ENCODE peak calls at places on chromosome 9, in eight cellular contexts. One of them, this sample, is unnamed.

GRCh38 chr9:127832248-127832647 is 22.2 kb downstream of the ENG start:
- DNase-seq in upper lobe of left lung: no peak
- DNase-seq in adipocyte: no peak
- DNase-seq in left colon: no peak
- DNase-seq in fibroblast of mammary gland: no peak
- DNase-seq in GM03348: no peak
- DNase-seq in activated CD4-positive, alpha-beta T cell treated with anti-CD3 and anti-CD28 coated beads for 1 hour: no peak
- DNase-seq in naive thymus-derived CD8-positive, alpha-beta T cell: peak
- DNase-seq in this sample: no peak

GRCh38 chr9:137757613-137758029 is 120.0 kb upstream of the CACNA1B start:
- DNase-seq in upper lobe of left lung: no peak
- DNase-seq in adipocyte: peak
- DNase-seq in left colon: no peak
- DNase-seq in fibroblast of mammary gland: peak
- DNase-seq in GM03348: peak
- DNase-seq in activated CD4-positive, alpha-beta T cell treated with anti-CD3 and anti-CD28 coated beads for 1 hour: no peak
- DNase-seq in naive thymus-derived CD8-positive, alpha-beta T cell: no peak
- DNase-seq in this sample: no peak

GRCh38 chr9:115117999-115118470 is at the start of gene TNC:
- DNase-seq in upper lobe of left lung: peak
- DNase-seq in adipocyte: peak
- DNase-seq in left colon: peak
- DNase-seq in fibroblast of mammary gland: peak
- DNase-seq in GM03348: peak
- DNase-seq in activated CD4-positive, alpha-beta T cell treated with anti-CD3 and anti-CD28 coated beads for 1 hour: no peak
- DNase-seq in naive thymus-derived CD8-positive, alpha-beta T cell: no peak
- DNase-seq in this sample: peak

GRCh38 chr9:35910613-35911488 is 1.6 kb downstream of the SPAAR start:
- DNase-seq in upper lobe of left lung: peak
- DNase-seq in adipocyte: peak
- DNase-seq in left colon: peak
- DNase-seq in fibroblast of mammary gland: peak
- DNase-seq in GM03348: peak
- DNase-seq in activated CD4-positive, alpha-beta T cell treated with anti-CD3 and anti-CD28 coated beads for 1 hour: no peak
- DNase-seq in naive thymus-derived CD8-positive, alpha-beta T cell: peak
- DNase-seq in this sample: no peak

GRCh38 chr9:137454145-137454505 is 5.0 kb downstream of the NSMF start:
- DNase-seq in upper lobe of left lung: peak
- DNase-seq in adipocyte: peak
- DNase-seq in left colon: peak
- DNase-seq in fibroblast of mammary gland: no peak
- DNase-seq in GM03348: peak
- DNase-seq in activated CD4-positive, alpha-beta T cell treated with anti-CD3 and anti-CD28 coated beads for 1 hour: peak
- DNase-seq in naive thymus-derived CD8-positive, alpha-beta T cell: peak
- DNase-seq in this sample: peak

GRCh38 chr9:137749511-137749910 is 128.1 kb upstream of the CACNA1B start:
- DNase-seq in upper lobe of left lung: no peak
- DNase-seq in adipocyte: no peak
- DNase-seq in left colon: no peak
- DNase-seq in fibroblast of mammary gland: no peak
- DNase-seq in GM03348: no peak
- DNase-seq in activated CD4-positive, alpha-beta T cell treated with anti-CD3 and anti-CD28 coated beads for 1 hour: no peak
- DNase-seq in naive thymus-derived CD8-positive, alpha-beta T cell: no peak
- DNase-seq in this sample: no peak

GRCh38 chr9:136990233-136990911 is 1.9 kb upstream of the PAXX start:
- DNase-seq in upper lobe of left lung: no peak
- DNase-seq in adipocyte: no peak
- DNase-seq in left colon: no peak
- DNase-seq in fibroblast of mammary gland: no peak
- DNase-seq in GM03348: no peak
- DNase-seq in activated CD4-positive, alpha-beta T cell treated with anti-CD3 and anti-CD28 coated beads for 1 hour: no peak
- DNase-seq in naive thymus-derived CD8-positive, alpha-beta T cell: no peak
- DNase-seq in this sample: no peak

GRCh38 chr9:3398232-3398648 is 127.6 kb downstream of the RFX3 start:
- DNase-seq in upper lobe of left lung: no peak
- DNase-seq in adipocyte: no peak
- DNase-seq in left colon: no peak
- DNase-seq in fibroblast of mammary gland: no peak
- DNase-seq in GM03348: no peak
- DNase-seq in activated CD4-positive, alpha-beta T cell treated with anti-CD3 and anti-CD28 coated beads for 1 hour: no peak
- DNase-seq in naive thymus-derived CD8-positive, alpha-beta T cell: peak
- DNase-seq in this sample: no peak

GRCh38 chr9:104606202-104606601 is 775 bp upstream of the OR13C2 start:
- DNase-seq in upper lobe of left lung: no peak
- DNase-seq in adipocyte: peak
- DNase-seq in left colon: no peak
- DNase-seq in fibroblast of mammary gland: no peak
- DNase-seq in GM03348: no peak
- DNase-seq in activated CD4-positive, alpha-beta T cell treated with anti-CD3 and anti-CD28 coated beads for 1 hour: no peak
- DNase-seq in naive thymus-derived CD8-positive, alpha-beta T cell: no peak
- DNase-seq in this sample: no peak

GRCh38 chr9:4097991-4098390 is 201.9 kb downstream of the GLIS3 start:
- DNase-seq in upper lobe of left lung: no peak
- DNase-seq in adipocyte: peak
- DNase-seq in left colon: no peak
- DNase-seq in fibroblast of mammary gland: no peak
- DNase-seq in GM03348: no peak
- DNase-seq in activated CD4-positive, alpha-beta T cell treated with anti-CD3 and anti-CD28 coated beads for 1 hour: no peak
- DNase-seq in naive thymus-derived CD8-positive, alpha-beta T cell: no peak
- DNase-seq in this sample: no peak

GRCh38 chr9:87850405-87850804 is 32.3 kb upstream of the SPATA31E1 start:
- DNase-seq in upper lobe of left lung: no peak
- DNase-seq in adipocyte: peak
- DNase-seq in left colon: no peak
- DNase-seq in fibroblast of mammary gland: peak
- DNase-seq in GM03348: peak
- DNase-seq in activated CD4-positive, alpha-beta T cell treated with anti-CD3 and anti-CD28 coated beads for 1 hour: no peak
- DNase-seq in naive thymus-derived CD8-positive, alpha-beta T cell: no peak
- DNase-seq in this sample: no peak

GRCh38 chr9:35350827-35351549 is 138.9 kb upstream of the RUSC2 start:
- DNase-seq in upper lobe of left lung: no peak
- DNase-seq in adipocyte: peak
- DNase-seq in left colon: no peak
- DNase-seq in fibroblast of mammary gland: peak
- DNase-seq in GM03348: no peak
- DNase-seq in activated CD4-positive, alpha-beta T cell treated with anti-CD3 and anti-CD28 coated beads for 1 hour: no peak
- DNase-seq in naive thymus-derived CD8-positive, alpha-beta T cell: no peak
- DNase-seq in this sample: no peak

GRCh38 chr9:77802064-77802463 is 153.9 kb upstream of the GNA14 start:
- DNase-seq in upper lobe of left lung: no peak
- DNase-seq in adipocyte: no peak
- DNase-seq in left colon: no peak
- DNase-seq in fibroblast of mammary gland: no peak
- DNase-seq in GM03348: no peak
- DNase-seq in activated CD4-positive, alpha-beta T cell treated with anti-CD3 and anti-CD28 coated beads for 1 hour: no peak
- DNase-seq in naive thymus-derived CD8-positive, alpha-beta T cell: no peak
- DNase-seq in this sample: no peak

GRCh38 chr9:109779711-109780452 is at the start of gene PALM2AKAP2:
- DNase-seq in upper lobe of left lung: peak
- DNase-seq in adipocyte: peak
- DNase-seq in left colon: peak
- DNase-seq in fibroblast of mammary gland: peak
- DNase-seq in GM03348: peak
- DNase-seq in activated CD4-positive, alpha-beta T cell treated with anti-CD3 and anti-CD28 coated beads for 1 hour: no peak
- DNase-seq in naive thymus-derived CD8-positive, alpha-beta T cell: no peak
- DNase-seq in this sample: peak

GRCh38 chr9:4084440-4084818 is 215.4 kb downstream of the GLIS3 start:
- DNase-seq in upper lobe of left lung: no peak
- DNase-seq in adipocyte: no peak
- DNase-seq in left colon: peak
- DNase-seq in fibroblast of mammary gland: peak
- DNase-seq in GM03348: no peak
- DNase-seq in activated CD4-positive, alpha-beta T cell treated with anti-CD3 and anti-CD28 coated beads for 1 hour: no peak
- DNase-seq in naive thymus-derived CD8-positive, alpha-beta T cell: no peak
- DNase-seq in this sample: no peak

GRCh38 chr9:89655990-89656657 is 51.3 kb downstream of the GADD45G start:
- DNase-seq in upper lobe of left lung: no peak
- DNase-seq in adipocyte: no peak
- DNase-seq in left colon: no peak
- DNase-seq in fibroblast of mammary gland: peak
- DNase-seq in GM03348: no peak
- DNase-seq in activated CD4-positive, alpha-beta T cell treated with anti-CD3 and anti-CD28 coated beads for 1 hour: no peak
- DNase-seq in naive thymus-derived CD8-positive, alpha-beta T cell: no peak
- DNase-seq in this sample: no peak

GRCh38 chr9:116269250-116269649 is 115.7 kb downstream of the PAPPA start:
- DNase-seq in upper lobe of left lung: no peak
- DNase-seq in adipocyte: no peak
- DNase-seq in left colon: no peak
- DNase-seq in fibroblast of mammary gland: no peak
- DNase-seq in GM03348: no peak
- DNase-seq in activated CD4-positive, alpha-beta T cell treated with anti-CD3 and anti-CD28 coated beads for 1 hour: no peak
- DNase-seq in naive thymus-derived CD8-positive, alpha-beta T cell: no peak
- DNase-seq in this sample: no peak

GRCh38 chr9:133114451-133114885 is 6.6 kb downstream of the RALGDS start:
- DNase-seq in upper lobe of left lung: peak
- DNase-seq in adipocyte: peak
- DNase-seq in left colon: peak
- DNase-seq in fibroblast of mammary gland: no peak
- DNase-seq in GM03348: peak
- DNase-seq in activated CD4-positive, alpha-beta T cell treated with anti-CD3 and anti-CD28 coated beads for 1 hour: no peak
- DNase-seq in naive thymus-derived CD8-positive, alpha-beta T cell: no peak
- DNase-seq in this sample: peak

GRCh38 chr9:95003694-95004451 is 277.4 kb downstream of the AOPEP start:
- DNase-seq in upper lobe of left lung: peak
- DNase-seq in adipocyte: peak
- DNase-seq in left colon: peak
- DNase-seq in fibroblast of mammary gland: peak
- DNase-seq in GM03348: peak
- DNase-seq in activated CD4-positive, alpha-beta T cell treated with anti-CD3 and anti-CD28 coated beads for 1 hour: no peak
- DNase-seq in naive thymus-derived CD8-positive, alpha-beta T cell: no peak
- DNase-seq in this sample: peak

GRCh38 chr9:137396227-137396626 is 26.7 kb downstream of the EXD3 start:
- DNase-seq in upper lobe of left lung: peak
- DNase-seq in adipocyte: peak
- DNase-seq in left colon: no peak
- DNase-seq in fibroblast of mammary gland: peak
- DNase-seq in GM03348: no peak
- DNase-seq in activated CD4-positive, alpha-beta T cell treated with anti-CD3 and anti-CD28 coated beads for 1 hour: no peak
- DNase-seq in naive thymus-derived CD8-positive, alpha-beta T cell: no peak
- DNase-seq in this sample: no peak

GRCh38 chr9:4742246-4742645 is 1.2 kb upstream of the AK3 start:
- DNase-seq in upper lobe of left lung: no peak
- DNase-seq in adipocyte: peak
- DNase-seq in left colon: no peak
- DNase-seq in fibroblast of mammary gland: no peak
- DNase-seq in GM03348: no peak
- DNase-seq in activated CD4-positive, alpha-beta T cell treated with anti-CD3 and anti-CD28 coated beads for 1 hour: no peak
- DNase-seq in naive thymus-derived CD8-positive, alpha-beta T cell: peak
- DNase-seq in this sample: no peak

GRCh38 chr9:92276223-92277007 is 17.1 kb downstream of the IARS1 start:
- DNase-seq in upper lobe of left lung: no peak
- DNase-seq in adipocyte: no peak
- DNase-seq in left colon: no peak
- DNase-seq in fibroblast of mammary gland: no peak
- DNase-seq in GM03348: no peak
- DNase-seq in activated CD4-positive, alpha-beta T cell treated with anti-CD3 and anti-CD28 coated beads for 1 hour: no peak
- DNase-seq in naive thymus-derived CD8-positive, alpha-beta T cell: no peak
- DNase-seq in this sample: no peak

GRCh38 chr9:120443489-120443888 is 136.5 kb downstream of the CDK5RAP2 start:
- DNase-seq in upper lobe of left lung: no peak
- DNase-seq in adipocyte: peak
- DNase-seq in left colon: no peak
- DNase-seq in fibroblast of mammary gland: peak
- DNase-seq in GM03348: peak
- DNase-seq in activated CD4-positive, alpha-beta T cell treated with anti-CD3 and anti-CD28 coated beads for 1 hour: no peak
- DNase-seq in naive thymus-derived CD8-positive, alpha-beta T cell: no peak
- DNase-seq in this sample: no peak

GRCh38 chr9:124012368-124013262 is 1.0 kb downstream of the LHX2 start:
- DNase-seq in upper lobe of left lung: peak
- DNase-seq in adipocyte: no peak
- DNase-seq in left colon: no peak
- DNase-seq in fibroblast of mammary gland: no peak
- DNase-seq in GM03348: no peak
- DNase-seq in activated CD4-positive, alpha-beta T cell treated with anti-CD3 and anti-CD28 coated beads for 1 hour: no peak
- DNase-seq in naive thymus-derived CD8-positive, alpha-beta T cell: no peak
- DNase-seq in this sample: no peak

GRCh38 chr9:83469722-83470121 is 68.5 kb downstream of the FRMD3 start:
- DNase-seq in upper lobe of left lung: no peak
- DNase-seq in adipocyte: no peak
- DNase-seq in left colon: no peak
- DNase-seq in fibroblast of mammary gland: no peak
- DNase-seq in GM03348: no peak
- DNase-seq in activated CD4-positive, alpha-beta T cell treated with anti-CD3 and anti-CD28 coated beads for 1 hour: no peak
- DNase-seq in naive thymus-derived CD8-positive, alpha-beta T cell: no peak
- DNase-seq in this sample: no peak

GRCh38 chr9:69637193-69637592 is 35.0 kb downstream of the APBA1 start:
- DNase-seq in upper lobe of left lung: no peak
- DNase-seq in adipocyte: no peak
- DNase-seq in left colon: no peak
- DNase-seq in fibroblast of mammary gland: peak
- DNase-seq in GM03348: no peak
- DNase-seq in activated CD4-positive, alpha-beta T cell treated with anti-CD3 and anti-CD28 coated beads for 1 hour: no peak
- DNase-seq in naive thymus-derived CD8-positive, alpha-beta T cell: no peak
- DNase-seq in this sample: no peak

GRCh38 chr9:130319944-130320696 is 54.6 kb downstream of the HMCN2 start:
- DNase-seq in upper lobe of left lung: peak
- DNase-seq in adipocyte: no peak
- DNase-seq in left colon: no peak
- DNase-seq in fibroblast of mammary gland: no peak
- DNase-seq in GM03348: no peak
- DNase-seq in activated CD4-positive, alpha-beta T cell treated with anti-CD3 and anti-CD28 coated beads for 1 hour: no peak
- DNase-seq in naive thymus-derived CD8-positive, alpha-beta T cell: no peak
- DNase-seq in this sample: no peak

GRCh38 chr9:28620011-28620410 is 1046.7 kb upstream of the C9orf72 start:
- DNase-seq in upper lobe of left lung: no peak
- DNase-seq in adipocyte: no peak
- DNase-seq in left colon: no peak
- DNase-seq in fibroblast of mammary gland: no peak
- DNase-seq in GM03348: no peak
- DNase-seq in activated CD4-positive, alpha-beta T cell treated with anti-CD3 and anti-CD28 coated beads for 1 hour: no peak
- DNase-seq in naive thymus-derived CD8-positive, alpha-beta T cell: no peak
- DNase-seq in this sample: no peak

GRCh38 chr9:36118706-36119105 is 17.8 kb upstream of the GLIPR2 start:
- DNase-seq in upper lobe of left lung: no peak
- DNase-seq in adipocyte: no peak
- DNase-seq in left colon: no peak
- DNase-seq in fibroblast of mammary gland: no peak
- DNase-seq in GM03348: no peak
- DNase-seq in activated CD4-positive, alpha-beta T cell treated with anti-CD3 and anti-CD28 coated beads for 1 hour: no peak
- DNase-seq in naive thymus-derived CD8-positive, alpha-beta T cell: no peak
- DNase-seq in this sample: no peak

GRCh38 chr9:107847977-107848376 is 358.4 kb upstream of the KLF4 start:
- DNase-seq in upper lobe of left lung: no peak
- DNase-seq in adipocyte: peak
- DNase-seq in left colon: no peak
- DNase-seq in fibroblast of mammary gland: peak
- DNase-seq in GM03348: peak
- DNase-seq in activated CD4-positive, alpha-beta T cell treated with anti-CD3 and anti-CD28 coated beads for 1 hour: no peak
- DNase-seq in naive thymus-derived CD8-positive, alpha-beta T cell: no peak
- DNase-seq in this sample: no peak

GRCh38 chr9:127505396-127506116 is 54.2 kb downstream of the LRSAM1 start:
- DNase-seq in upper lobe of left lung: peak
- DNase-seq in adipocyte: peak
- DNase-seq in left colon: no peak
- DNase-seq in fibroblast of mammary gland: peak
- DNase-seq in GM03348: peak
- DNase-seq in activated CD4-positive, alpha-beta T cell treated with anti-CD3 and anti-CD28 coated beads for 1 hour: no peak
- DNase-seq in naive thymus-derived CD8-positive, alpha-beta T cell: peak
- DNase-seq in this sample: no peak

GRCh38 chr9:112157961-112158360 is 17.1 kb downstream of the SUSD1 start:
- DNase-seq in upper lobe of left lung: no peak
- DNase-seq in adipocyte: no peak
- DNase-seq in left colon: no peak
- DNase-seq in fibroblast of mammary gland: no peak
- DNase-seq in GM03348: no peak
- DNase-seq in activated CD4-positive, alpha-beta T cell treated with anti-CD3 and anti-CD28 coated beads for 1 hour: no peak
- DNase-seq in naive thymus-derived CD8-positive, alpha-beta T cell: no peak
- DNase-seq in this sample: no peak

This sample was measured in head of caudate nucleus.